ENCODE peak calls at places on chromosome 10, in eight cellular contexts. One of them, this sample, is unnamed.

GRCh38 chr10:20084451-20084850 is 268.2 kb downstream of the PLXDC2 start:
- DNase-seq in T-helper 9 cell: no peak
- DNase-seq in NCI-H748 treated with DMSO at 0.1 percent for 48 hours: no peak
- DNase-seq in DMS 273 treated with DMSO at 0.1 percent for 48 hours: no peak
- DNase-seq in activated T-helper 1 cell treated with anti-CD3 and anti-CD28 coated beads, Interleukin-12 subunit alpha, Interleukin-12 subunit beta, Interleukin-2, Interleukin-4 antibody, amounts not matched to agents 30 ng/mL and 10 ng/mL and 1 ng/mL, durations not matched to agents 14 hours and 24 hours and 36 hours: no peak
- DNase-seq in retina: no peak
- DNase-seq in T-helper 2 cell treated with Interferon-gamma antibody and Interleukin-4, amounts not matched to agents 5 μg/mL and 100 μg/mL, for 36 hours: no peak
- DNase-seq in naive thymus-derived CD4-positive, alpha-beta T cell: no peak
- DNase-seq in this sample: no peak

GRCh38 chr10:86597306-86597705 is 57.0 kb upstream of the OPN4 start:
- DNase-seq in T-helper 9 cell: no peak
- DNase-seq in NCI-H748 treated with DMSO at 0.1 percent for 48 hours: no peak
- DNase-seq in DMS 273 treated with DMSO at 0.1 percent for 48 hours: no peak
- DNase-seq in activated T-helper 1 cell treated with anti-CD3 and anti-CD28 coated beads, Interleukin-12 subunit alpha, Interleukin-12 subunit beta, Interleukin-2, Interleukin-4 antibody, amounts not matched to agents 30 ng/mL and 10 ng/mL and 1 ng/mL, durations not matched to agents 14 hours and 24 hours and 36 hours: no peak
- DNase-seq in retina: no peak
- DNase-seq in T-helper 2 cell treated with Interferon-gamma antibody and Interleukin-4, amounts not matched to agents 5 μg/mL and 100 μg/mL, for 36 hours: no peak
- DNase-seq in naive thymus-derived CD4-positive, alpha-beta T cell: no peak
- DNase-seq in this sample: no peak

GRCh38 chr10:78744521-78745090 is 324.2 kb upstream of the ZMIZ1 start:
- DNase-seq in T-helper 9 cell: no peak
- DNase-seq in NCI-H748 treated with DMSO at 0.1 percent for 48 hours: no peak
- DNase-seq in DMS 273 treated with DMSO at 0.1 percent for 48 hours: no peak
- DNase-seq in activated T-helper 1 cell treated with anti-CD3 and anti-CD28 coated beads, Interleukin-12 subunit alpha, Interleukin-12 subunit beta, Interleukin-2, Interleukin-4 antibody, amounts not matched to agents 30 ng/mL and 10 ng/mL and 1 ng/mL, durations not matched to agents 14 hours and 24 hours and 36 hours: no peak
- DNase-seq in retina: no peak
- DNase-seq in T-helper 2 cell treated with Interferon-gamma antibody and Interleukin-4, amounts not matched to agents 5 μg/mL and 100 μg/mL, for 36 hours: no peak
- DNase-seq in naive thymus-derived CD4-positive, alpha-beta T cell: no peak
- DNase-seq in this sample: no peak

GRCh38 chr10:113519616-113520015 is 33.2 kb upstream of the HABP2 start:
- DNase-seq in T-helper 9 cell: no peak
- DNase-seq in NCI-H748 treated with DMSO at 0.1 percent for 48 hours: no peak
- DNase-seq in DMS 273 treated with DMSO at 0.1 percent for 48 hours: no peak
- DNase-seq in activated T-helper 1 cell treated with anti-CD3 and anti-CD28 coated beads, Interleukin-12 subunit alpha, Interleukin-12 subunit beta, Interleukin-2, Interleukin-4 antibody, amounts not matched to agents 30 ng/mL and 10 ng/mL and 1 ng/mL, durations not matched to agents 14 hours and 24 hours and 36 hours: no peak
- DNase-seq in retina: no peak
- DNase-seq in T-helper 2 cell treated with Interferon-gamma antibody and Interleukin-4, amounts not matched to agents 5 μg/mL and 100 μg/mL, for 36 hours: no peak
- DNase-seq in naive thymus-derived CD4-positive, alpha-beta T cell: no peak
- DNase-seq in this sample: no peak

GRCh38 chr10:133390597-133391248 is 3.2 kb upstream of the MTG1 start:
- DNase-seq in T-helper 9 cell: no peak
- DNase-seq in NCI-H748 treated with DMSO at 0.1 percent for 48 hours: no peak
- DNase-seq in DMS 273 treated with DMSO at 0.1 percent for 48 hours: no peak
- DNase-seq in activated T-helper 1 cell treated with anti-CD3 and anti-CD28 coated beads, Interleukin-12 subunit alpha, Interleukin-12 subunit beta, Interleukin-2, Interleukin-4 antibody, amounts not matched to agents 30 ng/mL and 10 ng/mL and 1 ng/mL, durations not matched to agents 14 hours and 24 hours and 36 hours: no peak
- DNase-seq in retina: no peak
- DNase-seq in T-helper 2 cell treated with Interferon-gamma antibody and Interleukin-4, amounts not matched to agents 5 μg/mL and 100 μg/mL, for 36 hours: no peak
- DNase-seq in naive thymus-derived CD4-positive, alpha-beta T cell: no peak
- DNase-seq in this sample: no peak

GRCh38 chr10:79424221-79425073 is 21.0 kb downstream of the ZCCHC24 start:
- DNase-seq in T-helper 9 cell: no peak
- DNase-seq in NCI-H748 treated with DMSO at 0.1 percent for 48 hours: no peak
- DNase-seq in DMS 273 treated with DMSO at 0.1 percent for 48 hours: no peak
- DNase-seq in activated T-helper 1 cell treated with anti-CD3 and anti-CD28 coated beads, Interleukin-12 subunit alpha, Interleukin-12 subunit beta, Interleukin-2, Interleukin-4 antibody, amounts not matched to agents 30 ng/mL and 10 ng/mL and 1 ng/mL, durations not matched to agents 14 hours and 24 hours and 36 hours: no peak
- DNase-seq in retina: no peak
- DNase-seq in T-helper 2 cell treated with Interferon-gamma antibody and Interleukin-4, amounts not matched to agents 5 μg/mL and 100 μg/mL, for 36 hours: no peak
- DNase-seq in naive thymus-derived CD4-positive, alpha-beta T cell: no peak
- DNase-seq in this sample: no peak

GRCh38 chr10:615583-616152 is 73.8 kb downstream of the DIP2C start:
- DNase-seq in T-helper 9 cell: no peak
- DNase-seq in NCI-H748 treated with DMSO at 0.1 percent for 48 hours: no peak
- DNase-seq in DMS 273 treated with DMSO at 0.1 percent for 48 hours: no peak
- DNase-seq in activated T-helper 1 cell treated with anti-CD3 and anti-CD28 coated beads, Interleukin-12 subunit alpha, Interleukin-12 subunit beta, Interleukin-2, Interleukin-4 antibody, amounts not matched to agents 30 ng/mL and 10 ng/mL and 1 ng/mL, durations not matched to agents 14 hours and 24 hours and 36 hours: no peak
- DNase-seq in retina: peak
- DNase-seq in T-helper 2 cell treated with Interferon-gamma antibody and Interleukin-4, amounts not matched to agents 5 μg/mL and 100 μg/mL, for 36 hours: no peak
- DNase-seq in naive thymus-derived CD4-positive, alpha-beta T cell: no peak
- DNase-seq in this sample: peak

GRCh38 chr10:75038335-75038734 is 73.1 kb upstream of the SAMD8 start:
- DNase-seq in T-helper 9 cell: no peak
- DNase-seq in NCI-H748 treated with DMSO at 0.1 percent for 48 hours: no peak
- DNase-seq in DMS 273 treated with DMSO at 0.1 percent for 48 hours: no peak
- DNase-seq in activated T-helper 1 cell treated with anti-CD3 and anti-CD28 coated beads, Interleukin-12 subunit alpha, Interleukin-12 subunit beta, Interleukin-2, Interleukin-4 antibody, amounts not matched to agents 30 ng/mL and 10 ng/mL and 1 ng/mL, durations not matched to agents 14 hours and 24 hours and 36 hours: no peak
- DNase-seq in retina: no peak
- DNase-seq in T-helper 2 cell treated with Interferon-gamma antibody and Interleukin-4, amounts not matched to agents 5 μg/mL and 100 μg/mL, for 36 hours: no peak
- DNase-seq in naive thymus-derived CD4-positive, alpha-beta T cell: no peak
- DNase-seq in this sample: no peak

GRCh38 chr10:124130198-124130597 is 36.8 kb upstream of the CHST15 start:
- DNase-seq in T-helper 9 cell: no peak
- DNase-seq in NCI-H748 treated with DMSO at 0.1 percent for 48 hours: no peak
- DNase-seq in DMS 273 treated with DMSO at 0.1 percent for 48 hours: no peak
- DNase-seq in activated T-helper 1 cell treated with anti-CD3 and anti-CD28 coated beads, Interleukin-12 subunit alpha, Interleukin-12 subunit beta, Interleukin-2, Interleukin-4 antibody, amounts not matched to agents 30 ng/mL and 10 ng/mL and 1 ng/mL, durations not matched to agents 14 hours and 24 hours and 36 hours: no peak
- DNase-seq in retina: no peak
- DNase-seq in T-helper 2 cell treated with Interferon-gamma antibody and Interleukin-4, amounts not matched to agents 5 μg/mL and 100 μg/mL, for 36 hours: no peak
- DNase-seq in naive thymus-derived CD4-positive, alpha-beta T cell: no peak
- DNase-seq in this sample: no peak

GRCh38 chr10:22612316-22612715 is 102.1 kb downstream of the PIP4K2A start:
- DNase-seq in T-helper 9 cell: peak
- DNase-seq in NCI-H748 treated with DMSO at 0.1 percent for 48 hours: no peak
- DNase-seq in DMS 273 treated with DMSO at 0.1 percent for 48 hours: no peak
- DNase-seq in activated T-helper 1 cell treated with anti-CD3 and anti-CD28 coated beads, Interleukin-12 subunit alpha, Interleukin-12 subunit beta, Interleukin-2, Interleukin-4 antibody, amounts not matched to agents 30 ng/mL and 10 ng/mL and 1 ng/mL, durations not matched to agents 14 hours and 24 hours and 36 hours: peak
- DNase-seq in retina: no peak
- DNase-seq in T-helper 2 cell treated with Interferon-gamma antibody and Interleukin-4, amounts not matched to agents 5 μg/mL and 100 μg/mL, for 36 hours: no peak
- DNase-seq in naive thymus-derived CD4-positive, alpha-beta T cell: no peak
- DNase-seq in this sample: no peak

GRCh38 chr10:67976292-67977245 is 92.1 kb downstream of the SIRT1 start:
- DNase-seq in T-helper 9 cell: no peak
- DNase-seq in NCI-H748 treated with DMSO at 0.1 percent for 48 hours: no peak
- DNase-seq in DMS 273 treated with DMSO at 0.1 percent for 48 hours: peak
- DNase-seq in activated T-helper 1 cell treated with anti-CD3 and anti-CD28 coated beads, Interleukin-12 subunit alpha, Interleukin-12 subunit beta, Interleukin-2, Interleukin-4 antibody, amounts not matched to agents 30 ng/mL and 10 ng/mL and 1 ng/mL, durations not matched to agents 14 hours and 24 hours and 36 hours: no peak
- DNase-seq in retina: no peak
- DNase-seq in T-helper 2 cell treated with Interferon-gamma antibody and Interleukin-4, amounts not matched to agents 5 μg/mL and 100 μg/mL, for 36 hours: no peak
- DNase-seq in naive thymus-derived CD4-positive, alpha-beta T cell: no peak
- DNase-seq in this sample: peak

GRCh38 chr10:95675403-95676116 is 18.2 kb downstream of the TCTN3 start:
- DNase-seq in T-helper 9 cell: no peak
- DNase-seq in NCI-H748 treated with DMSO at 0.1 percent for 48 hours: no peak
- DNase-seq in DMS 273 treated with DMSO at 0.1 percent for 48 hours: no peak
- DNase-seq in activated T-helper 1 cell treated with anti-CD3 and anti-CD28 coated beads, Interleukin-12 subunit alpha, Interleukin-12 subunit beta, Interleukin-2, Interleukin-4 antibody, amounts not matched to agents 30 ng/mL and 10 ng/mL and 1 ng/mL, durations not matched to agents 14 hours and 24 hours and 36 hours: no peak
- DNase-seq in retina: no peak
- DNase-seq in T-helper 2 cell treated with Interferon-gamma antibody and Interleukin-4, amounts not matched to agents 5 μg/mL and 100 μg/mL, for 36 hours: no peak
- DNase-seq in naive thymus-derived CD4-positive, alpha-beta T cell: no peak
- DNase-seq in this sample: no peak

GRCh38 chr10:5615263-5615820 is 51.1 kb downstream of the ASB13 start:
- DNase-seq in T-helper 9 cell: no peak
- DNase-seq in NCI-H748 treated with DMSO at 0.1 percent for 48 hours: no peak
- DNase-seq in DMS 273 treated with DMSO at 0.1 percent for 48 hours: no peak
- DNase-seq in activated T-helper 1 cell treated with anti-CD3 and anti-CD28 coated beads, Interleukin-12 subunit alpha, Interleukin-12 subunit beta, Interleukin-2, Interleukin-4 antibody, amounts not matched to agents 30 ng/mL and 10 ng/mL and 1 ng/mL, durations not matched to agents 14 hours and 24 hours and 36 hours: no peak
- DNase-seq in retina: no peak
- DNase-seq in T-helper 2 cell treated with Interferon-gamma antibody and Interleukin-4, amounts not matched to agents 5 μg/mL and 100 μg/mL, for 36 hours: no peak
- DNase-seq in naive thymus-derived CD4-positive, alpha-beta T cell: no peak
- DNase-seq in this sample: no peak

GRCh38 chr10:60565492-60565891 is 175.8 kb upstream of the ANK3 start:
- DNase-seq in T-helper 9 cell: no peak
- DNase-seq in NCI-H748 treated with DMSO at 0.1 percent for 48 hours: no peak
- DNase-seq in DMS 273 treated with DMSO at 0.1 percent for 48 hours: no peak
- DNase-seq in activated T-helper 1 cell treated with anti-CD3 and anti-CD28 coated beads, Interleukin-12 subunit alpha, Interleukin-12 subunit beta, Interleukin-2, Interleukin-4 antibody, amounts not matched to agents 30 ng/mL and 10 ng/mL and 1 ng/mL, durations not matched to agents 14 hours and 24 hours and 36 hours: no peak
- DNase-seq in retina: no peak
- DNase-seq in T-helper 2 cell treated with Interferon-gamma antibody and Interleukin-4, amounts not matched to agents 5 μg/mL and 100 μg/mL, for 36 hours: no peak
- DNase-seq in naive thymus-derived CD4-positive, alpha-beta T cell: no peak
- DNase-seq in this sample: no peak

GRCh38 chr10:74262856-74263255 is 111.8 kb downstream of the ADK start:
- DNase-seq in T-helper 9 cell: no peak
- DNase-seq in NCI-H748 treated with DMSO at 0.1 percent for 48 hours: no peak
- DNase-seq in DMS 273 treated with DMSO at 0.1 percent for 48 hours: no peak
- DNase-seq in activated T-helper 1 cell treated with anti-CD3 and anti-CD28 coated beads, Interleukin-12 subunit alpha, Interleukin-12 subunit beta, Interleukin-2, Interleukin-4 antibody, amounts not matched to agents 30 ng/mL and 10 ng/mL and 1 ng/mL, durations not matched to agents 14 hours and 24 hours and 36 hours: no peak
- DNase-seq in retina: no peak
- DNase-seq in T-helper 2 cell treated with Interferon-gamma antibody and Interleukin-4, amounts not matched to agents 5 μg/mL and 100 μg/mL, for 36 hours: no peak
- DNase-seq in naive thymus-derived CD4-positive, alpha-beta T cell: no peak
- DNase-seq in this sample: no peak

GRCh38 chr10:114310346-114310745 is 71.3 kb downstream of the VWA2 start:
- DNase-seq in T-helper 9 cell: no peak
- DNase-seq in NCI-H748 treated with DMSO at 0.1 percent for 48 hours: no peak
- DNase-seq in DMS 273 treated with DMSO at 0.1 percent for 48 hours: no peak
- DNase-seq in activated T-helper 1 cell treated with anti-CD3 and anti-CD28 coated beads, Interleukin-12 subunit alpha, Interleukin-12 subunit beta, Interleukin-2, Interleukin-4 antibody, amounts not matched to agents 30 ng/mL and 10 ng/mL and 1 ng/mL, durations not matched to agents 14 hours and 24 hours and 36 hours: no peak
- DNase-seq in retina: no peak
- DNase-seq in T-helper 2 cell treated with Interferon-gamma antibody and Interleukin-4, amounts not matched to agents 5 μg/mL and 100 μg/mL, for 36 hours: no peak
- DNase-seq in naive thymus-derived CD4-positive, alpha-beta T cell: no peak
- DNase-seq in this sample: no peak

GRCh38 chr10:121860810-121861209 is 67.0 kb downstream of the ATE1 start:
- DNase-seq in T-helper 9 cell: no peak
- DNase-seq in NCI-H748 treated with DMSO at 0.1 percent for 48 hours: peak
- DNase-seq in DMS 273 treated with DMSO at 0.1 percent for 48 hours: no peak
- DNase-seq in activated T-helper 1 cell treated with anti-CD3 and anti-CD28 coated beads, Interleukin-12 subunit alpha, Interleukin-12 subunit beta, Interleukin-2, Interleukin-4 antibody, amounts not matched to agents 30 ng/mL and 10 ng/mL and 1 ng/mL, durations not matched to agents 14 hours and 24 hours and 36 hours: no peak
- DNase-seq in retina: peak
- DNase-seq in T-helper 2 cell treated with Interferon-gamma antibody and Interleukin-4, amounts not matched to agents 5 μg/mL and 100 μg/mL, for 36 hours: no peak
- DNase-seq in naive thymus-derived CD4-positive, alpha-beta T cell: no peak
- DNase-seq in this sample: peak

GRCh38 chr10:86674912-86675311 is 6.6 kb downstream of the LDB3 start:
- DNase-seq in T-helper 9 cell: no peak
- DNase-seq in NCI-H748 treated with DMSO at 0.1 percent for 48 hours: no peak
- DNase-seq in DMS 273 treated with DMSO at 0.1 percent for 48 hours: no peak
- DNase-seq in activated T-helper 1 cell treated with anti-CD3 and anti-CD28 coated beads, Interleukin-12 subunit alpha, Interleukin-12 subunit beta, Interleukin-2, Interleukin-4 antibody, amounts not matched to agents 30 ng/mL and 10 ng/mL and 1 ng/mL, durations not matched to agents 14 hours and 24 hours and 36 hours: no peak
- DNase-seq in retina: no peak
- DNase-seq in T-helper 2 cell treated with Interferon-gamma antibody and Interleukin-4, amounts not matched to agents 5 μg/mL and 100 μg/mL, for 36 hours: no peak
- DNase-seq in naive thymus-derived CD4-positive, alpha-beta T cell: no peak
- DNase-seq in this sample: no peak

GRCh38 chr10:77091745-77092144 is 545.9 kb downstream of the KCNMA1 start:
- DNase-seq in T-helper 9 cell: no peak
- DNase-seq in NCI-H748 treated with DMSO at 0.1 percent for 48 hours: no peak
- DNase-seq in DMS 273 treated with DMSO at 0.1 percent for 48 hours: no peak
- DNase-seq in activated T-helper 1 cell treated with anti-CD3 and anti-CD28 coated beads, Interleukin-12 subunit alpha, Interleukin-12 subunit beta, Interleukin-2, Interleukin-4 antibody, amounts not matched to agents 30 ng/mL and 10 ng/mL and 1 ng/mL, durations not matched to agents 14 hours and 24 hours and 36 hours: no peak
- DNase-seq in retina: no peak
- DNase-seq in T-helper 2 cell treated with Interferon-gamma antibody and Interleukin-4, amounts not matched to agents 5 μg/mL and 100 μg/mL, for 36 hours: no peak
- DNase-seq in naive thymus-derived CD4-positive, alpha-beta T cell: no peak
- DNase-seq in this sample: no peak

GRCh38 chr10:45008524-45009161 is 7.9 kb downstream of the ZNF22 start:
- DNase-seq in T-helper 9 cell: no peak
- DNase-seq in NCI-H748 treated with DMSO at 0.1 percent for 48 hours: peak
- DNase-seq in DMS 273 treated with DMSO at 0.1 percent for 48 hours: peak
- DNase-seq in activated T-helper 1 cell treated with anti-CD3 and anti-CD28 coated beads, Interleukin-12 subunit alpha, Interleukin-12 subunit beta, Interleukin-2, Interleukin-4 antibody, amounts not matched to agents 30 ng/mL and 10 ng/mL and 1 ng/mL, durations not matched to agents 14 hours and 24 hours and 36 hours: no peak
- DNase-seq in retina: peak
- DNase-seq in T-helper 2 cell treated with Interferon-gamma antibody and Interleukin-4, amounts not matched to agents 5 μg/mL and 100 μg/mL, for 36 hours: peak
- DNase-seq in naive thymus-derived CD4-positive, alpha-beta T cell: no peak
- DNase-seq in this sample: peak

GRCh38 chr10:79391231-79392019 is 44.2 kb downstream of the PPIF start:
- DNase-seq in T-helper 9 cell: no peak
- DNase-seq in NCI-H748 treated with DMSO at 0.1 percent for 48 hours: no peak
- DNase-seq in DMS 273 treated with DMSO at 0.1 percent for 48 hours: no peak
- DNase-seq in activated T-helper 1 cell treated with anti-CD3 and anti-CD28 coated beads, Interleukin-12 subunit alpha, Interleukin-12 subunit beta, Interleukin-2, Interleukin-4 antibody, amounts not matched to agents 30 ng/mL and 10 ng/mL and 1 ng/mL, durations not matched to agents 14 hours and 24 hours and 36 hours: no peak
- DNase-seq in retina: no peak
- DNase-seq in T-helper 2 cell treated with Interferon-gamma antibody and Interleukin-4, amounts not matched to agents 5 μg/mL and 100 μg/mL, for 36 hours: no peak
- DNase-seq in naive thymus-derived CD4-positive, alpha-beta T cell: no peak
- DNase-seq in this sample: no peak

GRCh38 chr10:7649673-7650330 is 17.0 kb downstream of the ITIH5 start:
- DNase-seq in T-helper 9 cell: no peak
- DNase-seq in NCI-H748 treated with DMSO at 0.1 percent for 48 hours: no peak
- DNase-seq in DMS 273 treated with DMSO at 0.1 percent for 48 hours: no peak
- DNase-seq in activated T-helper 1 cell treated with anti-CD3 and anti-CD28 coated beads, Interleukin-12 subunit alpha, Interleukin-12 subunit beta, Interleukin-2, Interleukin-4 antibody, amounts not matched to agents 30 ng/mL and 10 ng/mL and 1 ng/mL, durations not matched to agents 14 hours and 24 hours and 36 hours: no peak
- DNase-seq in retina: no peak
- DNase-seq in T-helper 2 cell treated with Interferon-gamma antibody and Interleukin-4, amounts not matched to agents 5 μg/mL and 100 μg/mL, for 36 hours: no peak
- DNase-seq in naive thymus-derived CD4-positive, alpha-beta T cell: no peak
- DNase-seq in this sample: no peak

GRCh38 chr10:96025566-96025965 is 17.8 kb upstream of the CCNJ start:
- DNase-seq in T-helper 9 cell: no peak
- DNase-seq in NCI-H748 treated with DMSO at 0.1 percent for 48 hours: no peak
- DNase-seq in DMS 273 treated with DMSO at 0.1 percent for 48 hours: no peak
- DNase-seq in activated T-helper 1 cell treated with anti-CD3 and anti-CD28 coated beads, Interleukin-12 subunit alpha, Interleukin-12 subunit beta, Interleukin-2, Interleukin-4 antibody, amounts not matched to agents 30 ng/mL and 10 ng/mL and 1 ng/mL, durations not matched to agents 14 hours and 24 hours and 36 hours: no peak
- DNase-seq in retina: no peak
- DNase-seq in T-helper 2 cell treated with Interferon-gamma antibody and Interleukin-4, amounts not matched to agents 5 μg/mL and 100 μg/mL, for 36 hours: no peak
- DNase-seq in naive thymus-derived CD4-positive, alpha-beta T cell: no peak
- DNase-seq in this sample: peak

GRCh38 chr10:19549503-19549902 is 266.7 kb upstream of the PLXDC2 start:
- DNase-seq in T-helper 9 cell: no peak
- DNase-seq in NCI-H748 treated with DMSO at 0.1 percent for 48 hours: no peak
- DNase-seq in DMS 273 treated with DMSO at 0.1 percent for 48 hours: no peak
- DNase-seq in activated T-helper 1 cell treated with anti-CD3 and anti-CD28 coated beads, Interleukin-12 subunit alpha, Interleukin-12 subunit beta, Interleukin-2, Interleukin-4 antibody, amounts not matched to agents 30 ng/mL and 10 ng/mL and 1 ng/mL, durations not matched to agents 14 hours and 24 hours and 36 hours: no peak
- DNase-seq in retina: no peak
- DNase-seq in T-helper 2 cell treated with Interferon-gamma antibody and Interleukin-4, amounts not matched to agents 5 μg/mL and 100 μg/mL, for 36 hours: no peak
- DNase-seq in naive thymus-derived CD4-positive, alpha-beta T cell: no peak
- DNase-seq in this sample: no peak

GRCh38 chr10:103667390-103667789 is 173.9 kb downstream of the NEURL1 start:
- DNase-seq in T-helper 9 cell: no peak
- DNase-seq in NCI-H748 treated with DMSO at 0.1 percent for 48 hours: no peak
- DNase-seq in DMS 273 treated with DMSO at 0.1 percent for 48 hours: no peak
- DNase-seq in activated T-helper 1 cell treated with anti-CD3 and anti-CD28 coated beads, Interleukin-12 subunit alpha, Interleukin-12 subunit beta, Interleukin-2, Interleukin-4 antibody, amounts not matched to agents 30 ng/mL and 10 ng/mL and 1 ng/mL, durations not matched to agents 14 hours and 24 hours and 36 hours: no peak
- DNase-seq in retina: no peak
- DNase-seq in T-helper 2 cell treated with Interferon-gamma antibody and Interleukin-4, amounts not matched to agents 5 μg/mL and 100 μg/mL, for 36 hours: no peak
- DNase-seq in naive thymus-derived CD4-positive, alpha-beta T cell: no peak
- DNase-seq in this sample: peak

GRCh38 chr10:96664563-96664962 is 55.8 kb downstream of the PIK3AP1 start:
- DNase-seq in T-helper 9 cell: no peak
- DNase-seq in NCI-H748 treated with DMSO at 0.1 percent for 48 hours: no peak
- DNase-seq in DMS 273 treated with DMSO at 0.1 percent for 48 hours: no peak
- DNase-seq in activated T-helper 1 cell treated with anti-CD3 and anti-CD28 coated beads, Interleukin-12 subunit alpha, Interleukin-12 subunit beta, Interleukin-2, Interleukin-4 antibody, amounts not matched to agents 30 ng/mL and 10 ng/mL and 1 ng/mL, durations not matched to agents 14 hours and 24 hours and 36 hours: no peak
- DNase-seq in retina: peak
- DNase-seq in T-helper 2 cell treated with Interferon-gamma antibody and Interleukin-4, amounts not matched to agents 5 μg/mL and 100 μg/mL, for 36 hours: no peak
- DNase-seq in naive thymus-derived CD4-positive, alpha-beta T cell: no peak
- DNase-seq in this sample: peak

This sample was measured in neural progenitor cell.